ENCODE peak calls at places on chromosomes 16 and 17, in four cellular contexts. H, V, W and Z are unnamed samples.

GRCh38 chr17:70636517-70637133 is 467.3 kb downstream of the KCNJ2 start:
- DNase-seq in H (peak), V (peak), W (no peak), Z (peak)

GRCh38 chr16:165218-165538 is 600 bp upstream of the HBM start:
- DNase-seq in H (no peak), V (no peak), W (no peak), Z (no peak)

GRCh38 chr17:32943647-32944191 is 15.8 kb downstream of the TMEM98 start:
- DNase-seq in H (peak), V (no peak), W (no peak), Z (no peak)

GRCh38 chr16:85291302-85292148 is 179.3 kb upstream of the CIBAR2 start:
- DNase-seq in H (no peak), V (no peak), W (no peak), Z (no peak)

GRCh38 chr16:83268164-83268563 is 539.6 kb upstream of the HSBP1 start:
- DNase-seq in H (no peak), V (no peak), W (no peak), Z (no peak)

GRCh38 chr16:19127674-19128131 is 13.9 kb downstream of the ITPRIPL2 start:
- DNase-seq in H (no peak), V (no peak), W (peak), Z (no peak)

GRCh38 chr17:3815122-3815521 is 14.1 kb upstream of the ITGAE start:
- DNase-seq in H (no peak), V (no peak), W (no peak), Z (no peak)

GRCh38 chr16:24700549-24701392 is 28.7 kb upstream of the TNRC6A start:
- DNase-seq in H (peak), V (peak), W (no peak), Z (no peak)

GRCh38 chr16:8936421-8936820 is 27.3 kb downstream of the USP7 start:
- DNase-seq in H (peak), V (peak), W (no peak), Z (no peak)

GRCh38 chr16:66516808-66517585 is 32.9 kb downstream of the TK2 start:
- DNase-seq in H (peak), V (peak), W (peak), Z (peak)

GRCh38 chr16:55444754-55445485 is 34.1 kb upstream of the MMP2 start:
- DNase-seq in H (peak), V (no peak), W (peak), Z (no peak)

GRCh38 chr16:50991006-50991405 is 160.1 kb downstream of the SALL1 start:
- DNase-seq in H (no peak), V (no peak), W (no peak), Z (no peak)

GRCh38 chr16:67198238-67198734 is 645 bp upstream of the ELMO3 start:
- DNase-seq in H (peak), V (peak), W (no peak), Z (no peak)

GRCh38 chr17:45438931-45439610 is 6.4 kb upstream of the ARHGAP27 start:
- DNase-seq in H (no peak), V (no peak), W (no peak), Z (no peak)

GRCh38 chr16:55489956-55490265 is 10.9 kb downstream of the MMP2 start:
- DNase-seq in H (no peak), V (no peak), W (no peak), Z (no peak)

GRCh38 chr16:23842137-23842600 is 6.4 kb downstream of the PRKCB start:
- DNase-seq in H (no peak), V (no peak), W (peak), Z (peak)

GRCh38 chr16:57576429-57576870 is 34.0 kb downstream of the ADGRG5 start:
- DNase-seq in H (peak), V (peak), W (peak), Z (peak)

GRCh38 chr17:2337152-2337810 is at the start of gene SGSM2:
- DNase-seq in H (peak), V (no peak), W (no peak), Z (no peak)

GRCh38 chr16:30369091-30369937 is 980 bp downstream of the TBC1D10B start:
- DNase-seq in H (peak), V (peak), W (no peak), Z (no peak)

GRCh38 chr17:3659541-3660111 is 8.8 kb downstream of the TAX1BP3 start:
- DNase-seq in H (peak), V (peak), W (no peak), Z (no peak)

GRCh38 chr17:9998060-9998459 is 93.0 kb upstream of the RCVRN start:
- DNase-seq in H (no peak), V (no peak), W (no peak), Z (no peak)

GRCh38 chr17:68346448-68346847 is 55.2 kb downstream of the ARSG start:
- DNase-seq in H (peak), V (no peak), W (peak), Z (peak)

GRCh38 chr17:80630721-80631120 is 86.1 kb downstream of the RPTOR start:
- DNase-seq in H (no peak), V (no peak), W (no peak), Z (no peak)

DNA sequence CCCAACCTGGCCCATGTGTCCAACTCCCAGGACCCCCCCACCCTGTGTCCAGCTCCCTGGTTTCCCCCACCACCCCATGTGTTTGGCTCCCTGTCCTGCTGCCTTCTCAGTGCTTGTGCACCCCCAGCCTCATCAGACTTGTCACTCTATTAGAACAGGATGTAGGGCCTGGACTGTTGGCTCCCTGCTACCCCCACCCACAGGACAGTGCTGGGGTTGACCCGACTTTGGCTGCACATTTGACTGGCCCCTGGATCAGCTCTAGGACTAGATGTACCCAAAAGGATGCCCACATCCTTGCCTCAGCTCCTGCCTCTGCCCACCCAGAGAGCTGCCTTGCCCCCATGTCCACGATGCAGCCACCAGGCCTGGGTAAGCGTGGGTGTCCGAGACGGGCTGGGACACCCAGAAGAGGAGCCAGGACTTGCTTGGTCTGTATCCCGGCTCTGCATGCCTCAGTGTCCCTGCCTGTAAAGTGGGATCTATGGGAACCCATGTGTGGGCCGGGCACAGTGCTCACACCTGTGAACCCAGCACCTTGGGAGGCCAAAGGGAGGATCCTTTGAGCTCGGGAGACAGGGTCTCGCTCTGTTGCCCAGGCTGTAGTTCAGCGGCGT is 1.5 kb upstream of the CCDC57 start:
- DNase-seq in H (no peak), V (no peak), W (no peak), Z (no peak)
- H3K4me3 ChIP-seq in H (no peak), V (no peak), W (no peak), Z (no peak)

GRCh38 chr17:28507567-28508195 is 1.5 kb downstream of the FOXN1 start:
- DNase-seq in H (no peak), V (peak), W (no peak), Z (no peak)
- H3K4me3 ChIP-seq in H (no peak), V (no peak), W (no peak), Z (no peak)

GRCh38 chr17:76735586-76736348 is 1.4 kb downstream of the SRSF2 start:
- DNase-seq in H (peak), V (no peak), W (no peak), Z (no peak)

GRCh38 chr17:76736349-76737081 is 616 bp downstream of the SRSF2 start:
- DNase-seq in H (peak), V (peak), W (no peak), Z (no peak)

GRCh38 chr17:76738468-76738850 is 540 bp downstream of the MFSD11 start:
- DNase-seq in H (peak), V (no peak), W (no peak), Z (no peak)

GRCh38 chr17:76737082-76737675 is at the start of gene SRSF2:
- DNase-seq in H (peak), V (peak), W (peak), Z (peak)

GRCh38 chr17:76737676-76738467 is at the start of gene MFSD11:
- DNase-seq in H (peak), V (peak), W (no peak), Z (peak)
- H3K4me3 ChIP-seq in H (peak), V (peak), W (peak), Z (peak)

GRCh38 chr17:74759243-74759801 is 10.9 kb downstream of the NHERF1 start:
- DNase-seq in H (peak), V (no peak), W (no peak), Z (no peak)

GRCh38 chr17:74756891-74757290 is 8.5 kb downstream of the NHERF1 start:
- DNase-seq in H (no peak), V (no peak), W (no peak), Z (no peak)

GRCh38 chr17:74758846-74759163 is 10.4 kb downstream of the NHERF1 start:
- DNase-seq in H (peak), V (peak), W (no peak), Z (no peak)

GRCh38 chr17:74757502-74757901 is 9.1 kb downstream of the NHERF1 start:
- DNase-seq in H (peak), V (no peak), W (no peak), Z (no peak)

DNA sequence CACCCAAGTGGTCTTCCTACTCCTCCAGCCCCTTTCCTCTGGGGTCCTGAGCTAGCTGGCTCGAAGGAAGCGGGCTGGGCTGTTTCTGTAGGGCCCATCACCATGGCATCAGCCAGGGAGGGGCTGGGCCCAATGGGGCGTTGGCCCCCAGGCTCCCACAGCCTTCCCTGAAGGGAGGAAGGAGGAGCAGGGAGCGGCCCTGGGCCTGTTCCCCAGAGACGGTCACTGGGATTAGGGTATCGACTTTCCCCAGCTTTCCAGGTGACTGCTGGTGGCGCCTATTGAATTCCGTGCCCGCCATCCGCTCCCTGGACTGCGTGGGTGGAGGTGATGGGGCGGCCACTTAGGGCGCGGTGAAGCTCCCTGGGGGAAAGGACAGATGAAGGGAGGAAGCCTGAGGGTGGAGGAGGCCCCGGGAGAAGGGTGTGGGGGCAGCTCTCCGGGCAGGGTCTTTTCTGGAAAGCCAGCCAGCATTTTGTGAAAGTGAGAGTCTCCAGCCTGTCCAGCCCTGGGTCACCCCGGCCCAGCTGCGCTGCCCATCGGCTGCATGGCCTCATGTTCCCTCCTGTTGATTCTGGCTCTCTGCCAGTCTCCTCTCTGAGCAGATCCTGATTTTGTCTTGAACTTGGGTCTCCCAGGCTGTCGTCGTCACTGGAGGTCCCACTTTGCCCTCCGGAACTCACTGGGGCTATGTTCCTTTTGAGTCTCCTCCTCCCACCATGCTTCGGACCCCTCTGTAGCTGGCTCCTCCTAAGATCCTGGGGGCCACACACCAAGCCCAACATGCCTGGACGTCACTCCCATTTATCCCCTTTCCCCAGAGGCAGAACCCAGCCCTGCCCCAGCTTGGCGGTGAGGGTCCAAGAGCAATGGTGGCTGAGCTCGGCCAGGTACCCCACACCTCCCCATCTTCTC is 9.8 kb downstream of the NHERF1 start:
- DNase-seq in H (peak), V (no peak), W (no peak), Z (no peak)
- H3K4me3 ChIP-seq in H (no peak), V (no peak), W (no peak), Z (no peak)

GRCh38 chr17:47735139-47735464 is 2.1 kb downstream of the TBX21 start:
- DNase-seq in H (no peak), V (no peak), W (no peak), Z (no peak)

GRCh38 chr17:47732399-47733046 is 513 bp upstream of the TBX21 start:
- DNase-seq in H (no peak), V (no peak), W (no peak), Z (no peak)

GRCh38 chr17:47731396-47731795 is 1.6 kb upstream of the TBX21 start:
- DNase-seq in H (no peak), V (no peak), W (no peak), Z (no peak)

GRCh38 chr17:47733414-47734288 is 615 bp downstream of the TBX21 start:
- DNase-seq in H (no peak), V (no peak), W (no peak), Z (no peak)

GRCh38 chr17:47733047-47733413 is at the start of gene TBX21:
- DNase-seq in H (peak), V (no peak), W (no peak), Z (peak)
- H3K4me3 ChIP-seq in H (peak), V (no peak), W (peak), Z (peak)

DNA sequence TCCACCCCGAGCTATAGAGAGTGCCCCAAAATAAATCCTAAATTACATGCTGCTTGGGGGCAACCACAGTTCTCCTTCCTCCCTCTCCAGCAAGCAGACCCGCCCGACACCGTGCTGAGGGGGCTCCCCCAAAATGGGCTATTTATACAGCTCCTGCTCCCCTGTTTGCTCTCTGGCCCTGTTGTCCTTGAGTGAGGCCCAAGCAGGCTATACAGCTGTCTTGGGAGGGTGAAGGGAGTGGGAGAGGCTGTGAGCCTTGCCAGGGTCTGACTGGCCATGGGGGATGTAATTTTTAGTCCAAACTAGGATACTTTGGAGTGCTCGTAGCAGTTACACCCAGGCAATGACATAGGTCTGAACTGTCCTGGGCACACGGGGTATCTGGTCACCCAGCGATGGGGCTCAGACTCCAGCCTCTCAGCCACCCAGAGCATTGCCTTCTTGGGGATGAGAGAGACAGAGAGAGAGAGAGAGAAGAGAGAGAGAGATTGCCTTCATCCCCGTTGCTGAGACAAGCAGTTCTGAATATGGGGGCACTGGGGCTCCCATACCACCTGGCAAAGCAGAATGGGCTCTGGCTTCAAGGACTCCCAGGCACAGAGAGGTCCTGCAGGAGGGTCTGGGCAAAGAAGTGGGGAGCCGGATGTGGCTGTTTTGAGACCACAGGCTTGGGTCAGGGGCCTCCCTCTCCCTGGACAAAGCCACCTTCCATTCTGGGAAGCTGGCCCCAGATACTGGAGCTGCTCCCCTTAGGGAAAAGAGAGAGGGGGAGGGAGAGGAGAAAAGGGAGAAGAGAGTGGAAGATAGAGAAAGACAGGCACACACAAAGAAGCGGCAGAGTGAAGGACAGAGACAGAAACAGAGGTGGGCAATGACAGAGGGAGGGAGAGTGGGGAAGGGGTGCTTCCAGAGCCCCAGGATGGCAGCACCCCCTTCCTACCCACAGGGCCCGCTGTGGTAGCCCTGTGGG is 10.7 kb upstream of the TMEM92 start:
- DNase-seq in H (no peak), V (no peak), W (no peak), Z (no peak)
- H3K4me3 ChIP-seq in H (no peak), V (no peak), W (no peak), Z (no peak)

GRCh38 chr16:64712027-64712426 is 409.8 kb downstream of the CDH11 start:
- DNase-seq in H (no peak), V (no peak), W (no peak), Z (no peak)

GRCh38 chr16:64715624-64716023 is 406.2 kb downstream of the CDH11 start:
- DNase-seq in H (no peak), V (no peak), W (no peak), Z (no peak)

GRCh38 chr16:64711026-64711425 is 410.8 kb downstream of the CDH11 start:
- DNase-seq in H (no peak), V (no peak), W (no peak), Z (no peak)

GRCh38 chr16:64711596-64711995 is 410.3 kb downstream of the CDH11 start:
- DNase-seq in H (no peak), V (no peak), W (no peak), Z (no peak)
- H3K4me3 ChIP-seq in H (no peak), V (no peak), W (no peak), Z (no peak)

GRCh38 chr17:48558057-48558456 is 13.1 kb upstream of the HOXB2 start:
- DNase-seq in H (no peak), V (peak), W (no peak), Z (no peak)

GRCh38 chr17:48558731-48559608 is 14.1 kb upstream of the HOXB2 start:
- DNase-seq in H (no peak), V (no peak), W (no peak), Z (no peak)

GRCh38 chr17:48560452-48560817 is 15.5 kb upstream of the HOXB2 start:
- DNase-seq in H (no peak), V (no peak), W (no peak), Z (no peak)

GRCh38 chr17:48561894-48562810 is 16.0 kb downstream of the HOXB4 start:
- DNase-seq in H (no peak), V (no peak), W (peak), Z (no peak)

DNA sequence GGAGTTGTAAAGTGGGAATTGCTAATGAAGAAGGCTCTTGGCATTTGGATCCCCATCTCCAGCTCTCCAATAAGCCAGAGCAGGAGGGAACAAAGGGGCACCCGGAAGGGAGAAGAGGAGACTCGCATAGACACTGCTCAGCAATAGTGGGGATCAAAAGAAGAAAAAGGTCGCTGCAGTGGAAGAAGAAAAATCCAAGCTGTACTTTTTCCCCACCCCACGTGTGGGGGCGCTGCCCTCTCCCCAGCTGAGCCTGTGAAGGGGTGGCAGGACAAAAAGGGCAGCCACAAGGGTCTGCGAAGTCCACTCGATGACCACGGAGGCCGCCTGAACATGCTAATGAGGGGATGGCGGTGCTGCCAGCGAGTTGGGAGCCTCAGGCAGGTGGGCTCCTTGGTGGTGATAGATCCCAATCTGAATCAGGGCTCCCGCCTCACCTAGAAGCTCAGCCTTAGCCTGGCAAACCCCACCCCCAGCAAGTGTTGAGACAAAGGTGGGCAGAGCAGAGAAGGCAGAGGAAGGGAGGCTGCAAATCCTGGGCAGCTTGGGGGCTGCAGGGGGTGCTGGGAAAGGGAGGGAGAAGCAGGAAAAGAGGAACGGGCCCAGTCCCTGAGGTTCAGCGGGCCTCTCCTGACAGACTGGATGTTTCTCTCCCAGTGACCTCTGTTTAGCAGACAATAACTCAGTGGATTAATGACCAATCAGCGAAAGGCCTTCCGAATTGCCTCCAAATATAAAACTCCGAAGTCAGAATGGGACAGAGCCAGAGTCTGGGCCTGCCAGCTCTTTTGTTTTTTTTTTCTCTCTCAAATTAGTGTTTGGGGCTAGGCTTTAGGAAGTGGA is 14.9 kb upstream of the HOXB2 start:
- DNase-seq in H (no peak), V (no peak), W (no peak), Z (no peak)
- H3K4me3 ChIP-seq in H (no peak), V (no peak), W (no peak), Z (no peak)